ENCODE peak calls at places on chromosomes 3 and 15, in six cellular contexts. V is cardiac fibroblast, F is cardiac muscle cell, R is breast epithelium, C is stomach, E is dorsolateral prefrontal cortex. D is an unnamed sample.

GRCh38 chr3:21705769-21706168 is 45.2 kb downstream of the ZNF385D start:
- DNase-seq in V (peak), C (peak), R (peak), E (no peak), F (no peak), D (peak)

GRCh38 chr15:35306361-35306981 is 221.4 kb upstream of the NANOGP8 start:
- DNase-seq in R (no peak), C (no peak), F (peak), E (no peak), V (peak), D (peak)

GRCh38 chr3:113607219-113607596 is 74.9 kb downstream of the SIDT1 start:
- DNase-seq in E (no peak), R (no peak), F (no peak), C (no peak), V (no peak), D (no peak)

GRCh38 chr15:78914027-78914764 is 30.6 kb downstream of the CTSH start:
- DNase-seq in E (peak), V (peak), F (no peak), C (peak), R (no peak), D (peak)

GRCh38 chr15:66796343-66796742 is 94.3 kb downstream of the SMAD6 start:
- DNase-seq in F (no peak), R (no peak), E (no peak), V (no peak), C (no peak), D (no peak)

GRCh38 chr3:196108075-196108743 is 26.3 kb upstream of the TFRC start:
- DNase-seq in F (peak), E (no peak), V (no peak), R (no peak), C (peak), D (no peak)

GRCh38 chr3:77150028-77150427 is 110.1 kb downstream of the ROBO2 start:
- DNase-seq in R (no peak), C (no peak), E (no peak), V (no peak), F (no peak), D (no peak)

GRCh38 chr3:15636028-15636709 is 34.6 kb downstream of the BTD start:
- DNase-seq in F (no peak), C (no peak), V (peak), R (no peak), E (no peak), D (peak)

GRCh38 chr15:65374334-65374733 is 3.5 kb downstream of the IGDCC3 start:
- DNase-seq in R (no peak), E (no peak), V (no peak), F (no peak), C (no peak), D (no peak)

GRCh38 chr3:107993771-107994170 is 97.1 kb downstream of the CD47 start:
- DNase-seq in R (no peak), E (no peak), F (no peak), V (peak), C (no peak), D (no peak)

GRCh38 chr3:14605070-14605469 is 46.5 kb upstream of the CCDC174 start:
- DNase-seq in C (peak), E (no peak), F (no peak), R (no peak), V (no peak), D (no peak)

GRCh38 chr3:37712918-37713819 is 148.5 kb upstream of the CTDSPL start:
- DNase-seq in R (no peak), V (peak), C (no peak), E (no peak), F (peak), D (peak)

GRCh38 chr3:158801200-158801599 is 654 bp upstream of the MFSD1 start:
- DNase-seq in C (no peak), F (peak), E (no peak), V (no peak), R (no peak), D (no peak)

GRCh38 chr3:44039006-44039405 is 202.7 kb upstream of the TOPAZ1 start:
- DNase-seq in F (no peak), R (no peak), C (no peak), E (no peak), V (no peak), D (no peak)

GRCh38 chr3:107436029-107436428 is 58.8 kb downstream of the CCDC54 start:
- DNase-seq in C (no peak), E (no peak), F (no peak), R (no peak), V (no peak), D (no peak)

GRCh38 chr3:12395349-12396012 is 88.8 kb upstream of the TSEN2 start:
- DNase-seq in V (peak), R (no peak), F (no peak), E (no peak), C (no peak), D (no peak)

GRCh38 chr15:82999426-82999825 is 12.0 kb downstream of the C15orf40 start:
- DNase-seq in E (no peak), V (no peak), F (no peak), C (no peak), R (no peak), D (no peak)

GRCh38 chr3:127679534-127680145 is 6.9 kb downstream of the ABTB1 start:
- DNase-seq in E (peak), C (peak), V (no peak), R (no peak), F (no peak), D (no peak)

GRCh38 chr3:32815812-32816438 is 1.9 kb upstream of the TRIM71 start:
- DNase-seq in R (no peak), F (peak), E (no peak), V (no peak), C (no peak), D (no peak)

GRCh38 chr3:46325645-46326300 is 28.1 kb upstream of the CCR2 start:
- DNase-seq in R (peak), E (no peak), C (no peak), F (no peak), V (peak), D (no peak)

GRCh38 chr15:66422347-66422746 is 35.6 kb downstream of the MAP2K1 start:
- DNase-seq in E (no peak), R (no peak), V (no peak), C (no peak), F (no peak), D (no peak)

GRCh38 chr15:78334845-78335244 is 5.3 kb upstream of the CRABP1 start:
- DNase-seq in E (no peak), V (no peak), F (no peak), R (no peak), C (no peak), D (no peak)

GRCh38 chr3:73419179-73419803 is 205.4 kb downstream of the PDZRN3 start:
- DNase-seq in E (no peak), F (no peak), C (no peak), V (peak), R (no peak), D (no peak)

GRCh38 chr3:37814547-37814946 is 47.1 kb upstream of the CTDSPL start:
- DNase-seq in R (no peak), E (no peak), C (no peak), V (peak), F (peak), D (no peak)

GRCh38 chr3:113185436-113185835 is 25.9 kb upstream of the BOC start:
- DNase-seq in V (peak), E (no peak), F (no peak), C (no peak), R (no peak), D (no peak)

GRCh38 chr3:110697961-110698360 is 373.7 kb upstream of the NECTIN3 start:
- DNase-seq in F (no peak), R (no peak), C (no peak), E (no peak), V (peak), D (peak)

GRCh38 chr15:52056001-52056400 is 37.0 kb downstream of the MAPK6 start:
- DNase-seq in V (no peak), E (no peak), F (no peak), C (no peak), R (no peak), D (no peak)

DNA sequence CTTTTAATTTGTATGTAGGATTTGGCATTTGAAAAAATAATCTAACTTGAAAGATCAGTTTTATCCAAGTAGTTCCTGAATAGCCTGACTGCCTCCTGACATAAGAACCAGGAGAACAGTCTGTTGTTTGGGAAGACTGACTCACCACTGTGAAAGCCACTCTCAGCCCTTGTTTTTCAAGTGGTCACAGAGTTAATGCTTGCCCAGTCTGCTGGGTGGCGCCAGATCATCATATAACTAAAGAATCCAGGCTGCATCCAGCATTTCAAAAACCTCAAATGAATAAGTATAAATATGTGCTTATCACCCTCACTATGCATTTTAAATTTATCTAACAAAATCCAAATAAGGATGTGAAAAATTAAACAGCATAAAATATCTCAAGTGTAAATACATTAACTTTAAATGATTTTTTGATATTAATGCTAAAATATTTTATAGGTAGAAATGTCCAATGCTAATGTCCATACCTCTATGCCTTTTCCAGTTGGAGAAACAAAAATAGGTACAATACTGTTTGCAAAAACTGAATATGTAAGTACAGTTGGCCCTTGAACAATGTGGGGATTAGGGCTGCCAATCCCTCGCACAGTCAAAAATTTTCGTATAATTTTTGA is 26.9 kb upstream of the ZBBX start:
- DNase-seq in E (peak), C (peak), V (peak), R (no peak), F (peak), D (peak)
- TF ChIP-seq CTCF in E (peak), C (no peak), V (peak), R (no peak), F (peak), D (peak)

DNA sequence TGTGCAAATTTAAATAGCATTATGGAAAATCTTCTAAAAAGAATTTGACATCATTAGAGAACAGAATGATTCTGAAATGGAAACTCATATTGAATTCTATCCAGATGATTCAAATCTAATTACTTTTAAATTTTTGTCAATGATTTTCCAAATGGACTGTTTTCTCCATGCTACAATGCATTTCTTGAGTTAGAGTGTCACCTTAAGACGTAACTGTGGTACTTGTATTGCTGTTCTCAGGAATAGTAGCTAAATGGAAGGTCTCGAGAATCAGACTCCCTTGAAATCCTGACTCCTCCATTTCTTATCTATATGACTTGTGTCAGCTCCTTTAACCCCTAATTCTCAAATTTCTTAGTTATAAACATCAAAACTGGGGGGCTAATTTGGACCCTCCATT is 102.3 kb downstream of the P2RY1 start:
- DNase-seq in V (no peak), E (no peak), F (no peak), C (no peak), R (no peak), D (no peak)
- TF ChIP-seq CTCF in V (no peak), E (no peak), F (peak), C (no peak), R (no peak), D (no peak)

DNA sequence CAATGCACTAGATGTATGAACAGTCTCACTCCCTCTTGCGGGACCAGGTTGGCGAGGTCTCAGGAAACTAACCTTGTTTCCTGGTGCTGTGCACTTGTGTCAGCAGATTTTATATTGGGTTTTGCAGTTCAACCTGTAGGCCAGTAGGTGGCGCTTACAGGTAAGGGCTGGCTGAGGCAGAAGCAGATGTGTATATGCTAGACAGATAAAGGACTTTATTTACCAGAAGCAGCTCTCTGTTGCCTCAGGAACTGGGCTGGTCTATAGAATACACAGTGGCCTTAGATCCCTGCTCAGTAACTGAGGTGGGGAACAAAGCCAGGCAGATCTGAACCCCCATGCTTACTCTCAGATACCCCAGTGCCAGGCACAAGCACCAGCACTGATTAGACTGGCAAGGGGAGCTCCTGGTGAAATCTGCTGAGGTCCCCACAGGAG is 296.8 kb downstream of the DOCK3 start:
- DNase-seq in V (peak), R (no peak), E (no peak), C (peak), F (peak), D (peak)
- TF ChIP-seq CTCF in V (peak), R (peak), E (peak), C (peak), F (peak), D (peak)

GRCh38 chr3:104740874-104741273 is 625.8 kb upstream of the ALCAM start:
- DNase-seq in E (no peak), C (no peak), R (no peak), V (no peak), F (no peak), D (no peak)
- TF ChIP-seq CTCF in E (no peak), C (no peak), R (no peak), V (no peak), F (no peak), D (no peak)

GRCh38 chr3:187061748-187062147 is 77.5 kb downstream of the RPL39L start:
- DNase-seq in V (no peak), E (no peak), R (no peak), C (no peak), F (no peak), D (no peak)

GRCh38 chr3:187064210-187065115 is 74.8 kb downstream of the RPL39L start:
- DNase-seq in C (no peak), F (no peak), R (no peak), V (peak), E (no peak), D (no peak)

GRCh38 chr3:187066228-187066995 is 72.9 kb downstream of the RPL39L start:
- DNase-seq in R (no peak), E (no peak), C (no peak), V (peak), F (peak), D (peak)

GRCh38 chr3:187062526-187063177 is 76.6 kb downstream of the RPL39L start:
- DNase-seq in C (no peak), V (peak), R (peak), F (no peak), E (no peak), D (peak)

DNA sequence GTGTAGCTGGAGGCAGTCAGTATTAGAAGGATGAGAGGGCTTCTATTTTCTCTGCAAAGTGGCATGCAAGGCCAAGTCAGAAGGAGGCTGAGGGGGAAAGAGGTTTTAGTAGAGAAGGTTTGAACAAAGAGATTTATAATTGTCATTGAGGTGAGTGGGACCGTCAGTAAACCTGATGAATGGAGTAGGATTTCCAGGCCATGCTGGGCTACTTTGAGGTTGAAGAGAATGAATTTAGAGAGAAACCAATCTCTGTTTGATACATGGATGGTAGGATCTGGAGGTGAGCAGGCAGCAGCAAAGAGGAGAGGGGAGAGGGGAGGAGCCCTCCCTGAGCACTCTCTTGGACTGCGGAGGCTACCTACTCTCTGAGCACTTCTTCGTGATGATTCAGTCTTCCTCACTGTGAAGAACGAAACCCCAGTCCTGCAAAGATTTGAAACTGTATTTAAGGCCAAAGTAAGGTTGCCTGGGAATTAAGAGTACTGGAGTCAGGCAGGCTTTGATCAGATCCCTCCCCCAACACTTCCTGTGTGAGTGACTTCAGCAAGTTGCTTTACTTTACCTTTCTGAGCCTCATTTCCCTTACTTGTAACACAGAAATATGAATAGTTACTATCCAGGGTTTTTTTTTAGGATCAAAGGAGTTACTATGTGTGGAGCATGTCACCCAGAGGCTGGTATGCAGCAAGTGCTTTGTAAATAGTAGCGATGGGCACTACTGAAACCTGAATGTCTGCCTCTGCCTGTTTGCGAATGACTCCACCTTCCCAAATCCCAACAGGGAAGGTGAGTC is 75.8 kb downstream of the RPL39L start:
- DNase-seq in F (peak), C (no peak), E (no peak), V (peak), R (peak), D (peak)
- TF ChIP-seq CTCF in F (no peak), C (no peak), E (no peak), V (no peak), R (no peak), D (no peak)

DNA sequence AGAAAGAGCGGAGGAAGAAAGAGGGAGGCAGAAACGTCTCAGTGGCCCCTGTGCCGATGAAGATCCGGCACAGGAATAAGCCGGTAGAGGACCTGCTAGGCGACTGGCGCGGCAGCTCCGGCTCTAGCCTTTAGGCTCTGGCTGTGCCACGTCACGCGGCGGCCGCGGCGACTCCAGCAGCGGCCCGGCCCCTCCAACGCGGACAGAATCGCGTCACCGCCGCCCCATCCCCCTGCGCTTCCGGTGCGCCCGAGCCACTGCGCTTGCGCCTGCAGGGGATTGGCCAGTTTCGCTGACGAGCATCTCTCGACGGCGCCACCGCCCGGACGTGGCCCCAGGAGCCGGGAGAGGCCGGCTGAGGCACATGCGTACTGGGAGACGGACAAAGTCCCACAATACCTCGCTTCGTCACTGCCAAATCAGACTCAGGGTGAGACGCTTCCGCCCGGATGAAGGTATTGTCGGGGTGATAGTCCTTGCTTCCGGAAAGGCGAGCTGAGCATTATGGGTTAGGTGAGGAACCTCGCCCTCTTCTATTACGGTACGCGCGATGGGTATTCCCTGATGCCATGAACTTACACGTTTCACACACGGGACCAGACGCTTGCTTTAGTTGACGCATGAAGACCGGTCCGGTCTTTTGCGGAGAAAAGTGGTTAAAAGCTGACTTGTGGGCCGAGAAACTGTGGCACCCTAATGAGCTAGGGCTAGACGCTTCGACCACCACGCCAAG is at the start of gene ARF4:
- DNase-seq in V (peak), F (peak), R (peak), C (peak), E (peak), D (peak)
- TF ChIP-seq CTCF in V (peak), F (peak), R (no peak), C (no peak), E (peak), D (peak)

DNA sequence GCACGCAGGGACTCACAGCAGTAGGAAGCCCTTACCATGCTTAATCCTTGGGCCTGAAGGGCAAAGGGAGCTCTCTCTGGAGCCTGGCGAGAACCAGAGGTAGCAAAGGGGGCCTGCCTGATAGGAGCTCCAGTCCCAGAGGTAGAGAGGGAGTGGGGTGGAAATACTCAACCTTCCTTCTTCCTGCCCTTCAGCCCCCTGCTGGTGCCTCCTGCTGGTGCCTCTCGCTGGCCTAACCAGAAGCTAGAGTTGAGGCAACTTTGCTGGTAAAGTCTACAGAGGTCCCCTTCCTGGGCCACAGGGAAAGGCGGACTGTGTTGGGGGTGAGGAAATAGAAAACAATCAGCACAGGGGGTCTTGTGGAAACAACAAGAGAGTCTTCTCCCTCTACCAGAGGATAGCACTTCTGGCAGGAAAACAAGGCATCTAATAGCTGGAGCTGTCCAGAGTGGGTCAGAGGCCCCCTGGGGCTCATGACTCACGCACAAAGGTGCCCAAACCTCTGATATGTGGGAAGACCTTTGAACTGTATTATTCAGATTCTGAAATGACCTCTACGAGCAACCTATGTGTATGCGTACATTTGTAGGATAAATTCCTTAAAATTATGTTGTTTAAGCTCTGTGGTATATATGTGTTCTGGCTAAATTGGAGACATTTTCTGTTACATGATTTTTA is 133.8 kb downstream of the LRRC28 start:
- DNase-seq in F (no peak), C (no peak), V (peak), E (no peak), R (no peak), D (no peak)
- TF ChIP-seq CTCF in F (peak), C (no peak), V (peak), E (no peak), R (no peak), D (peak)

D was measured in retinal pigment epithelial cell.